ENCODE peak calls at places on chromosomes 3 and 15, in six cellular contexts. J is K562, Q is epithelial cell of esophagus, K is gastrocnemius medialis, N is AG09309, Z is esophagus squamous epithelium. G is an unnamed sample.

GRCh38 chr3:188358787-188359493 is 205.0 kb downstream of the LPP start:
- DNase-seq in J (no peak), Q (no peak), K (no peak), N (no peak), Z (no peak), G (no peak)

GRCh38 chr3:188296761-188297689 is 143.1 kb downstream of the LPP start:
- DNase-seq in J (no peak), Q (peak), K (no peak), N (peak), Z (no peak), G (peak)

GRCh38 chr3:12865271-12865670 is 23.9 kb upstream of the RPL32 start:
- DNase-seq in J (no peak), Q (no peak), K (no peak), N (no peak), Z (no peak), G (no peak)

GRCh38 chr3:7787871-7788828 is 713.5 kb upstream of the LMCD1 start:
- DNase-seq in J (no peak), Q (peak), K (no peak), N (no peak), Z (no peak), G (peak)

GRCh38 chr3:10196389-10197052 is 31.8 kb downstream of the IRAK2 start:
- DNase-seq in J (peak), Q (peak), K (no peak), N (no peak), Z (no peak), G (no peak)

GRCh38 chr15:39304201-39304841 is 276.6 kb upstream of the THBS1 start:
- DNase-seq in J (no peak), Q (peak), K (no peak), N (peak), Z (no peak), G (peak)

GRCh38 chr3:152317956-152318355 is 49.2 kb downstream of the MBNL1 start:
- DNase-seq in J (no peak), Q (peak), K (no peak), N (no peak), Z (no peak), G (no peak)

GRCh38 chr15:40843885-40844542 is at the start of gene SPINT1:
- DNase-seq in J (peak), Q (peak), K (no peak), N (no peak), Z (no peak), G (peak)

GRCh38 chr3:55929154-55929869 is 442.2 kb upstream of the WNT5A start:
- DNase-seq in J (no peak), Q (no peak), K (no peak), N (no peak), Z (no peak), G (no peak)

GRCh38 chr15:37764733-37765191 is 169.7 kb upstream of the TMCO5A start:
- DNase-seq in J (peak), Q (peak), K (no peak), N (peak), Z (no peak), G (peak)

GRCh38 chr3:31531465-31531991 is 1.2 kb upstream of the STT3B start:
- DNase-seq in J (no peak), Q (peak), K (no peak), N (no peak), Z (no peak), G (no peak)

GRCh38 chr3:15629860-15630597 is 28.5 kb downstream of the BTD start:
- DNase-seq in J (peak), Q (peak), K (peak), N (peak), Z (no peak), G (peak)

GRCh38 chr3:73086071-73086494 is 24.6 kb downstream of the EBLN2 start:
- DNase-seq in J (peak), Q (peak), K (peak), N (no peak), Z (no peak), G (no peak)

GRCh38 chr15:100926258-100926657 is 7.1 kb downstream of the LRRK1 start:
- DNase-seq in J (peak), Q (no peak), K (no peak), N (no peak), Z (no peak), G (no peak)
- TF ChIP-seq CTCF in J (peak), Q (no peak), K (no peak), N (no peak), Z (no peak), G (peak)

DNA sequence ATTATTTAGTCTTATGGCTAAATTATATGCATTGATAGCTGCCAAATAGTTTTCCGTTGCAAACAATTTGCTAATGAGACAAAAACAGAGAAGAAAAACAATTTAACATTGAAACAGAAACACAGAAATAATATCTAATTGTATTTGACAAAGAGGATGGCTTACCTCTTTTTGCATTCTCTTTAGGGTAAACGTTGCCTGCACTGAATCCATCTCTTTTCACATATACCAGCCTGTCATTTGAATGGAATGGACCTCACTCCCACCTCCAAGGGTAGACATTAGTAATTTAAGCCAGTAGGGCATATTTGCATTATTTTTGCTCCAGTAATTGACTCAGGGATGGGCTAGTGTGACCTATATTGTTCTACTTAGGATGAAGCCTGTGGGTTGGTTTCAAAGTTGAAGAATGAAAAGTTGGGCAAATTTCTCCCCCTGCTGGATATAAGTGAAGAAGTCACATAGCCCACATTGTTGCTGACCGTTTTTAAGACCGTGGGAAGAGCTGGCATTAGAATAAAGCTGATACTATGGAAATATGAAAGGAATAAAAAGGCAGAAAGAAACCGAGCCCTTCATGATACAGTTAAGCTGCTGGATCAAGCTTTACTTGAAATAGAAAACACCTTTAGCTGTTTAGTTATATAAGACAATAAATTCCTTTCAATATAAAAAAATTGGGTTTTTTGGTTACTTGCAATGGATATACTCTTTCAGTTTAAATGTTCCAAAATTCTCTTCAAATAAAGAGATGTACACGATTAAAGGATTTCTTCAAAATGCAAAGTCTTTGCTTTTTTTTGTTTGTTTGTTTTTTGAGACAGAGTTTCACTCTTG is 26.9 kb downstream of the PIERCE2 start:
- DNase-seq in J (peak), Q (peak), K (no peak), N (peak), Z (no peak), G (peak)
- TF ChIP-seq CTCF in J (peak), Q (peak), K (peak), N (peak), Z (peak), G (peak)

GRCh38 chr3:150828997-150829396 is 66.0 kb upstream of the SIAH2 start:
- DNase-seq in J (no peak), Q (no peak), K (no peak), N (no peak), Z (no peak), G (no peak)

GRCh38 chr3:150830745-150831144 is 67.8 kb upstream of the SIAH2 start:
- DNase-seq in J (no peak), Q (no peak), K (no peak), N (no peak), Z (no peak), G (no peak)

GRCh38 chr3:150829408-150829807 is 66.4 kb upstream of the SIAH2 start:
- DNase-seq in J (no peak), Q (no peak), K (no peak), N (no peak), Z (no peak), G (no peak)

GRCh38 chr3:150828261-150828660 is 65.3 kb upstream of the SIAH2 start:
- DNase-seq in J (no peak), Q (no peak), K (no peak), N (no peak), Z (no peak), G (no peak)

GRCh38 chr3:150830094-150830681 is 67.2 kb upstream of the SIAH2 start:
- DNase-seq in J (peak), Q (peak), K (no peak), N (no peak), Z (no peak), G (no peak)
- TF ChIP-seq CTCF in J (peak), Q (peak), K (no peak), N (peak), Z (no peak), G (peak)

GRCh38 chr15:81411056-81411455 is 37.0 kb upstream of the TMC3 start:
- DNase-seq in J (no peak), Q (peak), K (no peak), N (no peak), Z (no peak), G (no peak)
- TF ChIP-seq CTCF in J (peak), Q (peak), K (no peak), N (no peak), Z (no peak), G (no peak)

GRCh38 chr15:68515371-68516095 is 63.3 kb upstream of the CORO2B start:
- DNase-seq in J (no peak), Q (no peak), K (no peak), N (no peak), Z (no peak), G (no peak)
- TF ChIP-seq CTCF in J (no peak), Q (no peak), K (no peak), N (no peak), Z (no peak), G (no peak)